ENCODE peak calls at places on chromosome 20, in six cellular contexts. Q is activated CD4-positive, alpha-beta T cell treated with anti-CD3 and anti-CD28 coated beads, Interleukin-2, amount 50 U/mL, for 24 hours; O is foreskin fibroblast; L is iris pigment epithelial cell; R is GM06990; D is activated naive CD4-positive, alpha-beta T cell treated with anti-CD3 and anti-CD28 coated beads, Interleukin-2, amount 50 U/mL, for 72 hours. T is an unnamed sample.

GRCh38 chr20:49427751-49428518 is 54.5 kb downstream of the KCNB1 start:
- DNase-seq in R (no peak), L (no peak), D (no peak), Q (no peak), O (no peak), T (no peak)

GRCh38 chr20:1494436-1494835 is 3.2 kb upstream of the SIRPB2 start:
- DNase-seq in L (no peak), Q (no peak), D (no peak), O (no peak), R (no peak), T (no peak)

GRCh38 chr20:34791289-34792020 is 34.0 kb downstream of the NCOA6 start:
- DNase-seq in L (peak; percentile 35), R (no peak), D (no peak), Q (no peak), O (no peak), T (no peak)

GRCh38 chr20:17505664-17506517 is 25.3 kb downstream of the BFSP1 start:
- DNase-seq in Q (peak; percentile 53), O (peak; percentile 25), L (peak; percentile 57), R (no peak), D (peak; percentile 51), T (no peak)

GRCh38 chr20:43508106-43508505 is 609 bp downstream of the L3MBTL1 start:
- DNase-seq in D (no peak), R (no peak), O (no peak), L (no peak), Q (no peak), T (no peak)

GRCh38 chr20:34172926-34173325 is 60.9 kb upstream of the EIF2S2 start:
- DNase-seq in O (no peak), L (no peak), R (no peak), Q (no peak), D (no peak), T (no peak)

GRCh38 chr20:32316667-32317066 is 39.2 kb downstream of the KIF3B start:
- DNase-seq in D (peak; percentile 26), Q (no peak), O (peak; percentile 14), L (no peak), R (no peak), T (no peak)

GRCh38 chr20:40305303-40305702 is 383.7 kb downstream of the MAFB start:
- DNase-seq in D (no peak), O (no peak), R (no peak), Q (no peak), L (no peak), T (no peak)

GRCh38 chr20:18957328-18957727 is 143.7 kb downstream of the SCP2D1 start:
- DNase-seq in D (no peak), Q (no peak), L (no peak), R (no peak), O (no peak), T (no peak)

GRCh38 chr20:47198254-47198671 is 158.2 kb downstream of the ZMYND8 start:
- DNase-seq in R (no peak), Q (peak; percentile 13), D (no peak), O (no peak), L (peak; percentile 32), T (no peak)

GRCh38 chr20:34091637-34092200 is 20.3 kb downstream of the EIF2S2 start:
- DNase-seq in R (no peak), L (no peak), O (no peak), D (no peak), Q (no peak), T (no peak)

GRCh38 chr20:33539129-33539528 is 49.2 kb downstream of the CBFA2T2 start:
- DNase-seq in O (peak; percentile 51), D (no peak), R (no peak), Q (no peak), L (peak; percentile 90), T (no peak)

GRCh38 chr20:46741924-46742692 is 32.7 kb downstream of the SLC2A10 start:
- DNase-seq in O (no peak), D (no peak), L (no peak), Q (no peak), R (no peak), T (no peak)

GRCh38 chr20:258963-259362 is 1.4 kb downstream of the DEFB132 start:
- DNase-seq in D (no peak), O (no peak), L (peak; percentile 29), R (no peak), Q (no peak), T (no peak)

GRCh38 chr20:11792229-11792953 is 125.3 kb upstream of the BTBD3 start:
- DNase-seq in R (no peak), Q (no peak), L (no peak), O (no peak), D (no peak), T (no peak)

GRCh38 chr20:49024220-49024619 is 21.9 kb upstream of the CSE1L start:
- DNase-seq in O (no peak), Q (no peak), R (no peak), D (no peak), L (no peak), T (no peak)

GRCh38 chr20:14963262-14963663 is 625.9 kb upstream of the FLRT3 start:
- DNase-seq in L (no peak), O (peak; percentile 58), Q (no peak), R (no peak), D (no peak), T (no peak)

GRCh38 chr20:50038574-50038991 is 55.8 kb downstream of the SNAI1 start:
- DNase-seq in D (no peak), R (no peak), O (no peak), L (no peak), Q (no peak), T (no peak)

T was measured in NCI-H1048.